ENCODE peak calls at places on chromosomes 7 and 10, in eight cellular contexts. Z is IMR-90, M is cardiac muscle cell, B is pancreas, D is fibroblast of lung, N is fibroblast of mammary gland, G is tibial nerve, R is left ventricle myocardium inferior. J is an unnamed sample.

GRCh38 chr10:125370578-125370977 is 210.2 kb upstream of the CTBP2 start:
- DNase-seq in R (no peak), G (no peak), D (no peak), B (peak), N (no peak), Z (no peak), M (no peak), J (no peak)

GRCh38 chr7:2518737-2519118 is 846 bp upstream of the LFNG start:
- DNase-seq in D (no peak), M (no peak), N (no peak), G (no peak), Z (no peak), R (no peak), B (no peak), J (no peak)

GRCh38 chr10:112383325-112383724 is 9.4 kb downstream of the ACSL5 start:
- DNase-seq in M (peak), R (no peak), G (no peak), Z (peak), B (no peak), D (peak), N (peak), J (no peak)

GRCh38 chr10:97991875-97992274 is 38.5 kb downstream of the CRTAC1 start:
- DNase-seq in N (peak), Z (peak), R (no peak), M (peak), B (no peak), G (no peak), D (peak), J (no peak)

GRCh38 chr10:73597346-73597745 is 6.2 kb upstream of the USP54 start:
- DNase-seq in D (peak), Z (peak), R (no peak), G (no peak), M (no peak), B (no peak), N (peak), J (no peak)

GRCh38 chr7:16086743-16087142 is 334.6 kb downstream of the CRPPA start:
- DNase-seq in B (no peak), R (no peak), M (no peak), D (no peak), Z (no peak), N (no peak), G (no peak), J (no peak)

GRCh38 chr7:24200407-24200806 is 83.6 kb upstream of the NPY start:
- DNase-seq in M (no peak), B (no peak), R (no peak), N (no peak), D (no peak), G (no peak), Z (no peak), J (no peak)

GRCh38 chr7:17233643-17234397 is 64.6 kb upstream of the AHR start:
- DNase-seq in D (no peak), N (peak), B (no peak), R (no peak), G (no peak), M (peak), Z (no peak), J (peak)

GRCh38 chr10:43926875-43927406 is 278.3 kb upstream of the ZNF32 start:
- DNase-seq in R (no peak), N (no peak), Z (no peak), M (no peak), G (no peak), B (no peak), D (no peak), J (no peak)

GRCh38 chr10:46226900-46227558 is 59.8 kb upstream of the ANTXRL start:
- DNase-seq in R (no peak), Z (no peak), G (no peak), N (no peak), D (no peak), B (no peak), M (no peak), J (no peak)

GRCh38 chr7:17557305-17557704 is 258.9 kb downstream of the AHR start:
- DNase-seq in B (no peak), M (peak), R (no peak), G (no peak), N (peak), D (no peak), Z (peak), J (no peak)

GRCh38 chr10:43686414-43686813 is 37.7 kb upstream of the ZNF32 start:
- DNase-seq in Z (no peak), D (no peak), R (no peak), N (no peak), M (no peak), G (no peak), B (no peak), J (no peak)

GRCh38 chr7:96183163-96183562 is 138.7 kb downstream of the SLC25A13 start:
- DNase-seq in G (no peak), Z (no peak), R (no peak), B (no peak), N (no peak), D (no peak), M (peak), J (no peak)
- TF ChIP-seq CTCF in G (no peak), Z (no peak), R (no peak), B (no peak), N (no peak), D (no peak), M (no peak), J (no peak)

GRCh38 chr7:140297192-140297591 is 101.1 kb downstream of the SLC37A3 start:
- DNase-seq in R (no peak), Z (no peak), D (no peak), G (no peak), M (no peak), B (no peak), N (no peak), J (no peak)

GRCh38 chr7:140298213-140298612 is 100.1 kb downstream of the SLC37A3 start:
- DNase-seq in B (no peak), Z (no peak), N (no peak), D (no peak), R (no peak), M (no peak), G (no peak), J (no peak)

GRCh38 chr7:140295224-140295623 is 103.1 kb downstream of the SLC37A3 start:
- DNase-seq in G (no peak), N (no peak), Z (no peak), M (no peak), B (no peak), R (no peak), D (no peak), J (no peak)

GRCh38 chr7:140292438-140292837 is 105.9 kb downstream of the SLC37A3 start:
- DNase-seq in N (no peak), B (no peak), R (no peak), G (no peak), M (no peak), D (no peak), Z (no peak), J (no peak)

GRCh38 chr7:140294454-140294853 is 103.9 kb downstream of the SLC37A3 start:
- DNase-seq in M (no peak), N (no peak), R (no peak), Z (no peak), B (no peak), D (no peak), G (no peak), J (no peak)
- H3K4me3 ChIP-seq in M (no peak), N (no peak), R (no peak), Z (no peak), B (no peak), D (no peak), G (no peak), J (no peak)

GRCh38 chr10:67175354-67175753 is 249.5 kb downstream of the LRRTM3 start:
- DNase-seq in B (no peak), N (no peak), M (no peak), R (no peak), G (no peak), D (no peak), Z (no peak), J (no peak)
- TF ChIP-seq CTCF in B (no peak), N (no peak), M (no peak), R (no peak), G (no peak), D (no peak), Z (no peak), J (no peak)

GRCh38 chr7:155752756-155753445 is 59.4 kb downstream of the SHH start:
- DNase-seq in D (no peak), Z (no peak), R (no peak), G (no peak), B (no peak), M (no peak), N (no peak), J (peak)

GRCh38 chr7:155754165-155754564 is 58.1 kb downstream of the SHH start:
- DNase-seq in B (no peak), G (no peak), D (no peak), N (no peak), R (no peak), M (no peak), Z (no peak), J (no peak)

GRCh38 chr7:155755026-155755425 is 57.2 kb downstream of the SHH start:
- DNase-seq in G (no peak), B (no peak), R (no peak), D (no peak), N (no peak), Z (no peak), M (no peak), J (no peak)

GRCh38 chr7:155751409-155751808 is 60.9 kb downstream of the SHH start:
- DNase-seq in R (no peak), N (no peak), G (no peak), M (no peak), B (no peak), Z (no peak), D (no peak), J (no peak)

GRCh38 chr7:155753446-155753965 is 58.8 kb downstream of the SHH start:
- DNase-seq in Z (no peak), D (no peak), R (no peak), M (no peak), N (peak), B (no peak), G (no peak), J (peak)
- H3K4me3 ChIP-seq in Z (no peak), D (no peak), R (no peak), M (no peak), N (no peak), B (no peak), G (no peak), J (peak)

GRCh38 chr10:54002077-54002476 is 799.0 kb downstream of the PCDH15 start:
- DNase-seq in R (no peak), Z (no peak), M (no peak), N (no peak), B (no peak), G (no peak), D (no peak), J (no peak)

DNA sequence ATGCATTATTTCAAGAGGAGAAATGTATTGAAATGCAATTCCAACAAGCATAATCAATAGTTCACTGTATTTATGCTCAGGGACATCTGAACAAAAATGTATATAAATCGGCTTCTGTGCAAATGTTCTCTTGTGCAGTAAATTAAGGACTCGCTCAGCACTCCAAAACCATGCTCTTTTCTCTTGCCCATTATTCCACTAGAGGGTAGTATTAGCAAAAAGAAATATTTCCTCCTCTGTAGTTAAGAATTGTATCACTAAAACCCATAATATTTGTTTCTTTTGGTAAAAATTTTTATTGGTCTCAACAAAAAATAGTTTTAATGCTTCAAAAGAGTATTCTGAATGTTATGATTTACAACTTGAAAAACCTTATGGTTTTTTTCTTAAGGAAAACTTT is 803.1 kb downstream of the PCDH15 start:
- DNase-seq in M (no peak), R (no peak), B (no peak), D (peak), G (no peak), N (no peak), Z (no peak), J (no peak)
- TF ChIP-seq CTCF in M (no peak), R (peak), B (no peak), D (no peak), G (no peak), N (no peak), Z (no peak), J (no peak)

GRCh38 chr10:7664707-7665106 is 2.1 kb downstream of the ITIH5 start:
- DNase-seq in B (no peak), D (no peak), N (no peak), Z (no peak), G (no peak), M (no peak), R (no peak), J (no peak)

GRCh38 chr10:7671121-7671520 is 4.4 kb upstream of the ITIH5 start:
- DNase-seq in Z (no peak), D (no peak), M (no peak), G (no peak), N (peak), R (no peak), B (no peak), J (no peak)

GRCh38 chr10:7670157-7670556 is 3.4 kb upstream of the ITIH5 start:
- DNase-seq in G (no peak), R (no peak), Z (no peak), M (no peak), N (no peak), B (no peak), D (no peak), J (no peak)

GRCh38 chr10:7666253-7667023 is at the start of gene ITIH5:
- DNase-seq in B (peak), M (no peak), R (peak), Z (no peak), N (no peak), G (no peak), D (peak), J (no peak)

DNA sequence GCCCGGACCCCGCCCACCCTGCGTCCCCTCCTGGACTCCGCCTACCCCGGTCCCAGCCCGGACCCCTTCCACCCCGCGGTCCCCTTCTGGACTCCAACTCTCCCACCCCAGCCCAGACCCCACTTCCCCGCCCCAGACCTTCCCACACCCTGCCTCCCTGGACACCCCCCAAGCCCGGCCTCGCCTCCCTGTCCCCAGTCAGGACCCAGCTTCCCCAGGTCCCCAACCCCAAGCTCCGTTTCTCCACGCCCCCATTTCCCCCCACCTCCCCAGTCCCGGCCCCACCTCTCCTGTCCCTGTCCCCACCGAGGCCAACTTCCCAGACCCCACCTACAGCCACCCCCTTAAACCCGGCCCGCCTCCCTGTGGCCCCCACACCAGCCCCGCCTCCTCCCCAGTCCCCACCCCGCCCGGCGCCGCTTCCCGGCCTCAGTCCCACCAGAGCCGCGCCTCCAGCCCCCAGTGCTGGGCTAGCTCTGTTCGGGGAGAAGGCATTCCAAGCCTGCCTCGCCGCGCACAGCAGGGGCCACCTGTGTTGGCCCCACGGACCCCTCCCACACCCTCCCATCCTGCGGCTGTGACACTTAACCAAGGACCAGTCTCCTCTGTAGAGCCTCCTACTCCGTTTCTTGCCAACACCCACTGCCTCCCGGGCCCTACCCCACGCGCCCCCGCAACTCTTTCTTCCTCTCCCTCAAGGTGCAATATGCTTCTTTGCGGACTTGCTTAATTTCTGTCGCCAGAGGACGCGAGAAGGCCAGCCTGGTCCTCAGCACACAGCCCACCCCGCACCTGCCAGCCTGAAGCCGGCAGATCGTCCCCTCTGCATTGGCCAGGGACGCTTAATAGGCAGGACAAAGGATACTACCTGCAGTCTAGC is 736 bp upstream of the ITIH5 start:
- DNase-seq in N (no peak), R (peak), G (no peak), B (peak), Z (no peak), D (no peak), M (no peak), J (no peak)
- H3K4me3 ChIP-seq in N (no peak), R (peak), G (peak), B (peak), Z (no peak), D (no peak), M (peak), J (no peak)

GRCh38 chr7:82445226-82445625 is 1.6 kb upstream of the CACNA2D1 start:
- DNase-seq in D (no peak), B (no peak), Z (no peak), N (no peak), G (no peak), M (no peak), R (no peak), J (no peak)

GRCh38 chr7:82443044-82443800 is at the start of gene CACNA2D1:
- DNase-seq in D (no peak), B (peak), N (peak), M (peak), G (no peak), Z (no peak), R (peak), J (peak)

GRCh38 chr7:82442492-82443043 is 1.0 kb downstream of the CACNA2D1 start:
- DNase-seq in B (no peak), G (no peak), N (peak), Z (peak), D (peak), R (peak), M (peak), J (no peak)

GRCh38 chr7:82443801-82444219 is 233 bp upstream of the CACNA2D1 start:
- DNase-seq in R (peak), N (peak), Z (peak), D (peak), M (peak), B (peak), G (peak), J (peak)

DNA sequence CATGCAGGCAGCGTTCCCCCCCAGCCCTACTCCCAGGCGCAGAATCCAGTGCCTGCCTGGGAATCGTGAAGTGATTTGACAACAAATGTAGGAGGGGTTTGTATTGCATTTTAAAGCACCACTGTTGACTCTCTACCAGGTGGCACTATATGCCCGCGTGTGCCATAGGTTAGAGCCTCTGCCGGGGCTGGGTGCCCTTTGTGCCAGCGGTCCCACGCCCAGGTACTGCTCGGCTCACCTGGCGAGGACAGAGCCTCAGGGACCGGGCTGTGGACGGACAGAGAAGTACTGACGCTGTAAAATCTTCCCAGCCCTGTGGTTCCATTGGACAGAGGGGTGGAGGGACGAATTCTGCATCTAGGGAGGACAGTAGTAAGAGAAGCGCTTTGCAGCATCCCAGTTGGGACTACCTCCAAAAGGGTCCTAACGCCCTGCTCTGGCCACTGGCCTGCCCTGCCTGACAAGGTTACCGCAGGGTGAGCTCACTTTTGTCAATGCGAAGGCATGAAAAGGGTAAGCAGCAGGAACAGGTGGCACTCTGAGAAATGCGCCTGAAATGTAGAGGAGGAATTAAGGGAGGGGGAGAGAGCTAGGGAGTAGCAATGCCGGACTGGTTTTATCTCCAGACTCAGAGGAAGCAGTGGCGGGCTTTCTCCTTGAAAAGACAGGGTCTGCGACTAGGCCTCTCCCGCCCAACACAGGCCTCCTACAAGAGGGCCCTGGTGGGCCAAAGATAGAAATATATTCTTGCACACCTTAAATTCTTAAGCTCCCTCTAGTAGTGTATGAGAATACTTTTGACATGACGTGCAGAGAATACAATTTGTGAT is 858 bp upstream of the CACNA2D1 start:
- DNase-seq in R (no peak), N (no peak), G (no peak), M (no peak), B (peak), D (no peak), Z (no peak), J (peak)
- TF ChIP-seq CTCF in R (peak), N (no peak), G (no peak), M (no peak), B (no peak), D (no peak), Z (no peak), J (no peak)